ENCODE peak calls at places on chromosomes 5 and 9, in six cellular contexts. B is stimulated activated CD4-positive, alpha-beta T cell treated with anti-CD3 and anti-CD28 coated beads, Interleukin-4, amount 100 ng/mL, for 1 hour; A is heart left ventricle; K is lower leg skin; R is progenitor cell of endocrine pancreas; D is left cardiac atrium. J is an unnamed sample.

GRCh38 chr5:168793844-168794837 is 215.0 kb upstream of the PANK3 start:
- DNase-seq in D (peak), B (no peak), K (peak), R (no peak), A (peak), J (no peak)

GRCh38 chr5:76764374-76764773 is 48.4 kb downstream of the F2R start:
- DNase-seq in B (no peak), D (no peak), K (no peak), R (no peak), A (no peak), J (no peak)

GRCh38 chr9:88978034-88978433 is 13.2 kb upstream of the S1PR3 start:
- DNase-seq in K (peak), D (no peak), A (no peak), B (no peak), R (no peak), J (no peak)

GRCh38 chr5:2157372-2157771 is 274.6 kb upstream of the IRX4 start:
- DNase-seq in B (no peak), A (no peak), K (no peak), D (no peak), R (no peak), J (peak)

GRCh38 chr5:20554001-20554400 is 566.0 kb upstream of the CDH18 start:
- DNase-seq in A (no peak), K (no peak), R (no peak), D (no peak), B (no peak), J (no peak)

GRCh38 chr9:96567203-96567700 is 52.4 kb downstream of the CDC14B start:
- DNase-seq in R (no peak), A (no peak), D (no peak), B (no peak), K (no peak), J (no peak)

GRCh38 chr9:125785187-125785840 is 38.1 kb downstream of the PBX3 start:
- DNase-seq in B (peak), R (no peak), D (no peak), A (no peak), K (no peak), J (no peak)

GRCh38 chr9:114790521-114790920 is 15.3 kb downstream of the TNFSF15 start:
- DNase-seq in R (no peak), B (no peak), D (no peak), K (no peak), A (no peak), J (no peak)

GRCh38 chr5:37133939-37134338 is 115.2 kb downstream of the CPLANE1 start:
- DNase-seq in D (no peak), K (no peak), A (no peak), R (no peak), B (no peak), J (no peak)

GRCh38 chr9:89361031-89361430 is 42.7 kb downstream of the SECISBP2 start:
- DNase-seq in B (no peak), A (no peak), K (peak), D (no peak), R (no peak), J (no peak)

GRCh38 chr5:120624021-120624563 is 160.0 kb downstream of the PRR16 start:
- DNase-seq in R (no peak), A (no peak), D (no peak), B (no peak), K (no peak), J (no peak)

GRCh38 chr9:35651964-35652828 is 1.5 kb upstream of the SIT1 start:
- DNase-seq in K (no peak), R (no peak), D (no peak), B (no peak), A (no peak), J (peak)

GRCh38 chr5:12023614-12024241 is 119.5 kb upstream of the CTNND2 start:
- DNase-seq in K (no peak), D (no peak), R (no peak), B (no peak), A (no peak), J (no peak)

GRCh38 chr9:77808750-77809079 is 160.6 kb upstream of the GNA14 start:
- DNase-seq in K (no peak), D (no peak), B (no peak), R (no peak), A (no peak), J (no peak)

GRCh38 chr9:133491656-133491925 is 12.7 kb upstream of the SLC2A6 start:
- DNase-seq in B (no peak), D (peak), A (no peak), R (no peak), K (no peak), J (no peak)

GRCh38 chr5:98769256-98770157 is 4.0 kb upstream of the RGMB start:
- DNase-seq in D (peak), R (peak), K (peak), A (peak), B (peak), J (peak)

GRCh38 chr9:129887210-129888084 is 52.2 kb downstream of the USP20 start:
- DNase-seq in R (no peak), D (no peak), B (peak), A (no peak), K (no peak), J (no peak)

GRCh38 chr9:132238026-132238972 is 76.4 kb downstream of the NTNG2 start:
- DNase-seq in B (no peak), A (no peak), R (no peak), K (no peak), D (no peak), J (no peak)

GRCh38 chr5:154757647-154758406 is 2.6 kb downstream of the LARP1 start:
- DNase-seq in D (no peak), B (peak), K (no peak), R (no peak), A (no peak), J (no peak)

GRCh38 chr9:18353473-18353872 is 120.5 kb upstream of the ADAMTSL1 start:
- DNase-seq in D (no peak), A (no peak), B (no peak), R (no peak), K (no peak), J (no peak)

GRCh38 chr5:37437716-37438115 is 58.6 kb downstream of the WDR70 start:
- DNase-seq in B (no peak), A (no peak), K (no peak), R (no peak), D (no peak), J (no peak)

GRCh38 chr5:160968480-160968879 is 116.5 kb upstream of the ATP10B start:
- DNase-seq in B (no peak), A (no peak), K (no peak), D (no peak), R (no peak), J (no peak)

GRCh38 chr9:27054841-27055240 is 49.4 kb upstream of the LRRC19 start:
- DNase-seq in B (no peak), K (no peak), D (no peak), R (no peak), A (no peak), J (no peak)

GRCh38 chr5:115545065-115545882 is 699 bp upstream of the FEM1C start:
- DNase-seq in K (no peak), D (no peak), B (no peak), A (no peak), R (no peak), J (no peak)

GRCh38 chr5:68246802-68247201 is 31.2 kb downstream of the PIK3R1 start:
- DNase-seq in B (no peak), A (no peak), K (no peak), D (no peak), R (no peak), J (no peak)

GRCh38 chr5:158644301-158644700 is 455.4 kb downstream of the EBF1 start:
- DNase-seq in R (no peak), D (no peak), B (no peak), A (no peak), K (no peak), J (no peak)